ENCODE peak calls at places on chromosomes 3 and 15, in five cellular contexts. A, Y, M, K and F are unnamed samples. For H3K4me1, the result is how much of the 10 kb centered on the place peaks cover.

GRCh38 chr15:86327230-86327865 is 247.7 kb downstream of the AGBL1 start:
- DNase-seq in A (no peak), Y (no peak), M (no peak), K (no peak), F (no peak)

GRCh38 chr15:74345051-74345450 is 22.4 kb downstream of the CYP11A1 start:
- DNase-seq in A (no peak), Y (no peak), M (no peak), K (no peak), F (peak)

GRCh38 chr15:85581495-85581894 is 201.1 kb downstream of the AKAP13 start:
- DNase-seq in A (peak), Y (peak), M (no peak), K (no peak), F (peak)

GRCh38 chr15:91852741-91853500 is 587 bp upstream of the SLCO3A1 start:
- DNase-seq in A (peak), Y (peak), M (peak), K (peak), F (peak)

GRCh38 chr3:182118081-182118480 is 406.4 kb downstream of the SOX2 start:
- DNase-seq in A (no peak), Y (no peak), M (no peak), K (no peak), F (no peak)

GRCh38 chr15:23877502-23878412 is 190.7 kb upstream of the NDN start:
- DNase-seq in A (peak), Y (peak), M (peak), K (peak), F (no peak)

GRCh38 chr3:105473521-105474223 is 107.0 kb downstream of the ALCAM start:
- DNase-seq in A (no peak), Y (no peak), M (peak), K (no peak), F (no peak)

GRCh38 chr3:13790376-13791219 is 89.3 kb downstream of the WNT7A start:
- DNase-seq in A (no peak), Y (no peak), M (no peak), K (no peak), F (no peak)

GRCh38 chr15:33044598-33044997 is 149.9 kb downstream of the FMN1 start:
- DNase-seq in A (no peak), Y (no peak), M (no peak), K (no peak), F (no peak)

GRCh38 chr3:157499342-157499963 is 3.8 kb downstream of the VEPH1 start:
- DNase-seq in A (peak), Y (peak), M (peak), K (no peak), F (no peak)

GRCh38 chr3:28328188-28329151 is 20.1 kb upstream of the ZCWPW2 start:
- DNase-seq in A (no peak), Y (no peak), M (peak), K (peak), F (no peak)

GRCh38 chr3:57998366-57999283 is 9.6 kb upstream of the FLNB start:
- DNase-seq in A (no peak), Y (no peak), M (peak), K (peak), F (no peak)

GRCh38 chr3:125313060-125313635 is 62.0 kb downstream of the ZNF148 start:
- DNase-seq in A (no peak), Y (no peak), M (no peak), K (no peak), F (no peak)

GRCh38 chr15:99085413-99086326 is 19.2 kb upstream of the SYNM start:
- DNase-seq in A (no peak), Y (peak), M (no peak), K (no peak), F (peak)

GRCh38 chr15:31277335-31278055 is 49.1 kb upstream of the KLF13 start:
- DNase-seq in A (no peak), Y (peak), M (no peak), K (no peak), F (no peak)

GRCh38 chr3:162329514-162329913 is 832.9 kb downstream of the OTOL1 start:
- DNase-seq in A (no peak), Y (no peak), M (no peak), K (no peak), F (no peak)

GRCh38 chr3:129007792-129008191 is 6.7 kb downstream of the EFCC1 start:
- DNase-seq in A (no peak), Y (no peak), M (no peak), K (no peak), F (no peak)

GRCh38 chr3:129006864-129007263 is 5.8 kb downstream of the EFCC1 start:
- DNase-seq in A (no peak), Y (no peak), M (no peak), K (no peak), F (no peak)

GRCh38 chr3:129004639-129005295 is 3.7 kb downstream of the EFCC1 start:
- DNase-seq in A (no peak), Y (peak), M (no peak), K (no peak), F (no peak)

GRCh38 chr3:129003578-129004112 is 2.5 kb downstream of the EFCC1 start:
- DNase-seq in A (peak), Y (no peak), M (peak), K (no peak), F (peak)

DNA sequence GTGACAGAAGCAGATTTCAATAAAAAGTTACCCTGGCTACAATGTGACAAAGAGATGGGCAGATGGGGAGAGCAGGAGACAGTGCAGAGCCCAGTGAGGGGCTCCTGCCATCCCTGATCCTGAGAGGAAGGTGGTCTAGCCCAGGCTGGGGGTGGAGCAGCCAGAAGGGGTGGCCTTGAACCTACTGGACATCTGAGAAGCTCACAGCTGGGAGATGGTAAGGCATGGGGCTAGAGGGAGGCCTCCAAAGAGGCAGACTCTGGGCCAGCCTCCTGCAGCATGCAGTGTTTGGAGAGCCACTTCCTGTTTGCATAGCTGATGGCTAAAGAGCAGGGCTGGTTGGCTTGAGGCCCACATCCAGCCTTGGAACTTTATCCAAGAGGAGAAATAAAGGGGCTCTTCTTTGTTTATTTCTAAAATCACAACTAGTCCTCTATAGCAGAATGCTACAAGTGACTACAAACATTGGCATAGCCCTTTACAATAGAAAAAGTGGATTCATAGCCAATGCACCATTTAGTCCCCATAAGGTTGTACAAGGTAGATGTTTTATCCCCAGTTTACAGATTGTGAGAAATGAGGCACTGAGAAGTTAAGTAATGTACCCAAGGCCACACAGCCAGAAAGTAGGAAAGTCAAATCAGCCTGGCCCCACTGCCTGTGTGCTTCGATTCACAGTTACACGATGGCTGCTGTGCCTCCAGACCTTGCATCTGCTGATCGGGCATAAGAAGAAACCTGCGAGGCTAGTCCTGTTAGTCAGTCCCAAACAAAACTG is 4.6 kb downstream of the EFCC1 start:
- DNase-seq in A (no peak), Y (no peak), M (no peak), K (no peak), F (no peak)
- H3K4me1 ChIP-seq in A (under half), Y (under half), M (under half), K (under half), F (under half)

GRCh38 chr3:141441381-141442365 is 45.2 kb upstream of the RASA2 start:
- DNase-seq in A (peak), Y (peak), M (peak), K (peak), F (peak)

GRCh38 chr3:141442421-141442820 is 44.4 kb upstream of the RASA2 start:
- DNase-seq in A (no peak), Y (no peak), M (no peak), K (no peak), F (no peak)

GRCh38 chr3:141444586-141445285 is 42.1 kb upstream of the RASA2 start:
- DNase-seq in A (no peak), Y (no peak), M (no peak), K (no peak), F (no peak)

GRCh38 chr3:141440942-141441341 is 45.9 kb upstream of the RASA2 start:
- DNase-seq in A (no peak), Y (no peak), M (no peak), K (no peak), F (no peak)

GRCh38 chr3:141442914-141443313 is 43.9 kb upstream of the RASA2 start:
- DNase-seq in A (no peak), Y (no peak), M (no peak), K (no peak), F (no peak)
- H3K4me1 ChIP-seq in A (under half), Y (under half), M (under half), K (under half), F (under half)

DNA sequence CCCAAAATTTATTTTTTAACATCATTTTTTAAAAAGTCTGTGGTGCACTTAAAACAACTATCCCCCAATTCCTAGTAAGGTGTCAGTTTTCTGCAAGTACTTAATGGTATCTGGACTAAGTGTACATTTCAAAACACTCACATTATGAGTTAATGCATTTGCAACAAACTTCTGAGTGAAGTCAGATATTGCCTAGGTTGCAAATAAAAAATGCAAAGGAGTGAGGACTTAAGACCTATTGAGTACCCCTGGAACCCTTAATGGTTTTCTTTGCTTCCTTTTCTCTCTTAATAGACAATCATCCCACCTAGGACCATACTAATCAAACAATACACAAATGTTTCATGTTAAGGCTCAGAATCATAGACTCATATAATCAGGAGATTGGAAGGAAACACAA is 1.8 kb upstream of the P2RY1 start:
- DNase-seq in A (no peak), Y (no peak), M (no peak), K (no peak), F (no peak)
- H3K4me1 ChIP-seq in A (under half), Y (under half), M (under half), K (under half), F (under half)

DNA sequence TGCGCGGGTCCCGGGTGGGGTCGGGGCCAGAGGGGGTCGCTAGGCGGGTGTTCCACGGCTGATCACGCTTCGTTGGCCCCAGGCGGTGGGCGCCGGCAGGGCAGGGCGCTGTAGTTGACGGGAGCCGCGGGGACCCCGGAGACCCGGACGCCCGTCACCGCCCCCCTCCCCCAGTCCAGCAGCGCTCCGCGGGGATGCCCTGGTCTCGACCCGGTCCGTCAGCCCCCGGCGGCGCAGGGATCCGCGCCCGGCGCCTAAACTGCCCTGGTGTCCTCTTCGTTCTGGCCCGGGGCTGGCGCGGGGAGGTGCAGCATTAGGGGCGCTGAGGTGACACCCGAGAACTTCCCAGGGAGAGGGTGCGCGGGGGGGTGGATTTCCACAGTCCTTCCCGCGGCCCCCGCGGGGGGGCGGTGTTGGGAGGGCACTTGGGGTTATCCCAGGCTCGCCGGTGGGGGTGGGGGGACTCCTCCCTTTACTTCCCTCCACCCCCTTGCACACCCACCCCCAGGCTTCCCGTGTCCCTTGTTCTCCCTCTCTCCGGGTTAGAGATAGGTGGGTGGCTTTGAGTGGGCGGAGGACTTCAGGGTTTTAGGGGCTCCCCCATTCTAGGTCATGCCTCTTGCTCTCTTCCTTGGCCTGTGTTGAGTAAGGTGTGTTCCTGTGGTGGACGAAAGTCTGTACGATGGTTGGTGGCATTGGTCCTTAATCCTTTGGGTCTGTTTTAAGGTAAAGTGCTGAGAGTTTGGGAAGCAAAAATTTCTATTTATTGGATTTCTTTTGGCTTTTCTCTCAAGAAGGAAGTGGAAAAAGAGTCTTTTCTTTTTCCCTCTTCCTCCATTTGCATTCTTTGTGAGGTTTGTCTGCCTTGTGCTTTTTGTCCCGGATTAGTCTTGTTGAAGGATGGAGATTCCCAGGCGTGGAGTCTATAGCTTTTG is 672 bp downstream of the SKIL start:
- DNase-seq in A (peak), Y (peak), M (peak), K (peak), F (peak)
- H3K4me1 ChIP-seq in A (under half), Y (under half), M (under half), K (under half), F (under half)

DNA sequence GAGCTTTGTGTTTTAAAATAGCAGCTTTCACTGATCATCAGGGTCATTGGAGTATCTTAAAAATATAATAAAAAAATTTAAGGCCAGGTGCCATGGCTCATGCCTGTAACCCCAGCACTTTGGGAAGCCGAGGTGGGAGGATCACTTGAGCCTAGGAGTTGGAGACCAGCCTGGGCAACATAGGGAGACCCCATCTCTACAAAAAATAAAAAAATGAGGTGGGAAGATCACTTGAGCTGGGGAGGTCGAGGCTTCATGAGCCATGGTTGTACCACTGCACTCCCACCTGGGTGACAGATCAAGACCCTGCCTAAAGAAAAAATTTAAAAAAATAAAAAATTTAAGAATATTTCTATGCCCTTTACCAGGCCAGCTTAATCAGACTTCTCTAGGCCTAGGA is 1.5 kb downstream of the HMCES start:
- DNase-seq in A (no peak), Y (no peak), M (no peak), K (no peak), F (no peak)
- H3K4me1 ChIP-seq in A (under half), Y (under half), M (under half), K (under half), F (under half)

GRCh38 chr3:8810561-8810960 is 41.1 kb upstream of the OXTR start:
- DNase-seq in A (no peak), Y (no peak), M (no peak), K (no peak), F (no peak)

GRCh38 chr3:8809341-8809740 is 39.9 kb upstream of the OXTR start:
- DNase-seq in A (no peak), Y (no peak), M (no peak), K (no peak), F (no peak)

GRCh38 chr3:8802256-8802655 is 32.8 kb upstream of the OXTR start:
- DNase-seq in A (no peak), Y (no peak), M (no peak), K (no peak), F (no peak)

GRCh38 chr3:8800016-8800415 is 30.6 kb upstream of the OXTR start:
- DNase-seq in A (no peak), Y (no peak), M (no peak), K (no peak), F (no peak)

DNA sequence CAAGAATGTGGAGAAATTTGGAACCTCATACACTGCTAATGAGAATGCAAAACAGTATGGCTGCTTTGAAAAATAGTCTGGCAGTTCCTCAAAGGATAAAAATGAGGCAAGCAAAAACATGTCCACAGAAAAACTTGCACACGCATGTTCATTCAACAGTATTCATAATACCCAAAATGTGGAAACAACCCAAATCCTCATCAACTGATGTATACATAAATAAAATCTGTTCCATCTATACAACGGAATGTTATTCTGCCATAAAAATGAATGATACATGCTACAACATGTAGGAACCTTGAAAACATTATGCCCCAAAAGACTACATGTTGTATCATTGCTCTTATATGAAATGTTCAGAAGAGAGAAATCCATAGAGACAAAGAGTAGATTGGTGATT is 36.4 kb upstream of the OXTR start:
- DNase-seq in A (no peak), Y (no peak), M (no peak), K (no peak), F (no peak)
- H3K4me1 ChIP-seq in A (under half), Y (under half), M (under half), K (under half), F (under half)